ENCODE peak calls at places on chromosomes 2 and 18, in seven cellular contexts. O is HepG2, S is HCT116, F is upper lobe of left lung, L is Panc1, X is K562, D is GM12878. U is an unnamed sample.

GRCh38 chr18:2325308-2325849 is 245.9 kb downstream of the METTL4 start:
- ATAC-seq in O (no peak), S (no peak), F (no peak), L (no peak), X (peak; percentile 93), D (peak; percentile 49), U (no peak)

GRCh38 chr18:37409870-37410269 is 155.7 kb downstream of the CELF4 start:
- ATAC-seq in O (no peak), S (no peak), F (no peak), L (no peak), X (no peak), D (no peak), U (no peak)

GRCh38 chr2:120354467-120354866 is 8.5 kb downstream of the INHBB start:
- ATAC-seq in O (no peak), S (no peak), F (peak; percentile 20), L (no peak), X (no peak), D (no peak), U (no peak)

GRCh38 chr18:46672062-46672970 is 15.3 kb upstream of the LOXHD1 start:
- ATAC-seq in O (no peak), S (no peak), F (no peak), L (no peak), X (no peak), D (no peak), U (no peak)

GRCh38 chr2:10552220-10552870 is 104.2 kb upstream of the ODC1 start:
- ATAC-seq in O (peak; percentile 5), S (peak; percentile 39), F (no peak), L (peak; percentile 53), X (no peak), D (peak; percentile 26), U (no peak)

GRCh38 chr18:21851327-21851961 is 110.9 kb downstream of the MIB1 start:
- ATAC-seq in O (no peak), S (no peak), F (no peak), L (no peak), X (peak; percentile 69), D (peak; percentile 65), U (no peak)

GRCh38 chr2:105288133-105288532 is 41.4 kb downstream of the TGFBRAP1 start:
- ATAC-seq in O (no peak), S (peak; percentile 22), F (no peak), L (peak; percentile 58), X (peak; percentile 50), D (no peak), U (no peak)

GRCh38 chr18:618618-619017 is 21.8 kb downstream of the CLUL1 start:
- ATAC-seq in O (no peak), S (no peak), F (no peak), L (no peak), X (no peak), D (no peak), U (no peak)

GRCh38 chr2:3487432-3487831 is 31.9 kb downstream of the ADI1 start:
- ATAC-seq in O (no peak), S (no peak), F (no peak), L (no peak), X (no peak), D (no peak), U (no peak)

GRCh38 chr18:644395-645004 is 13.0 kb upstream of the TYMS start:
- ATAC-seq in O (peak; percentile 84), S (no peak), F (no peak), L (no peak), X (peak; percentile 79), D (peak; percentile 71), U (no peak)

GRCh38 chr18:2180586-2180985 is 390.7 kb downstream of the METTL4 start:
- ATAC-seq in O (no peak), S (no peak), F (no peak), L (no peak), X (peak; percentile 69), D (no peak), U (no peak)

GRCh38 chr2:148979919-148980277 is 58.6 kb upstream of the LYPD6B start:
- ATAC-seq in O (no peak), S (no peak), F (no peak), L (no peak), X (no peak), D (no peak), U (no peak)

DNA sequence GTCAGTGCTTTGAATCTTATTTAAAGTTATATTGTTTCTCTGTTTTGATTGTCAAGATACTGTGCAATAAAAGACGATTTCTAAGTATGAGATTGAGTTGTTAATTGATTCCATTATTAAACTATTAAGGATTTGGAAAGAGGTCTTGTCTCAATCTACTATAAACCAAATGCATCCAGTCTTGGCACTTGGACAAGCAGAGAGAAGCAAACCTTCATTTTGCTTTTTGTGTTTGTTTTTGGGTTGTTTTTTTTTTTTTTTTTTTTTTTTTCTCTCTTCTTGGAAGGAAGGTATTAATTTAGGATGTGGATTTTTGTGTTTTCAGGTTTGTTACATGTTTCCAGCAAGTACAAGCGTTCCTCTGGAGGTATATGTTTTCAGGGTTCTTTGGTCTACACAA is 1.6 kb downstream of the PRKCE start:
- ATAC-seq in O (no peak), S (no peak), F (no peak), L (no peak), X (no peak), D (no peak), U (no peak)
- H3K27me3 ChIP-seq in O (no peaks in the 10 kb centered on the region), S (no peaks in the 10 kb centered on the region), F (no peaks in the 10 kb centered on the region), L (no peaks in the 10 kb centered on the region), X (peaks cover 46% of the 10 kb centered on the region), D (no peaks in the 10 kb centered on the region), U (no peaks in the 10 kb centered on the region)

GRCh38 chr2:134412639-134412999 is 158.7 kb downstream of the MGAT5 start:
- ATAC-seq in O (peak; percentile 78), S (no peak), F (no peak), L (no peak), X (no peak), D (no peak), U (no peak)

GRCh38 chr2:134410831-134411231 is 157.0 kb downstream of the MGAT5 start:
- ATAC-seq in O (no peak), S (no peak), F (no peak), L (no peak), X (no peak), D (peak; percentile 5), U (no peak)

GRCh38 chr2:134411279-134411827 is 157.5 kb downstream of the MGAT5 start:
- ATAC-seq in O (peak; percentile 9), S (no peak), F (no peak), L (no peak), X (no peak), D (no peak), U (no peak)

GRCh38 chr2:134413430-134413829 is 159.6 kb downstream of the MGAT5 start:
- ATAC-seq in O (no peak), S (no peak), F (no peak), L (no peak), X (no peak), D (no peak), U (no peak)

GRCh38 chr2:134411828-134412638 is 158.2 kb downstream of the MGAT5 start:
- ATAC-seq in O (peak; percentile 94), S (peak; percentile 95), F (peak; percentile 92), L (peak; percentile 90), X (peak; percentile 95), D (peak; percentile 98), U (peak; percentile 88)
- TF ChIP-seq POLR2AphosphoS5 in O (peak; percentile 43), S (no peak), F (no peak), L (no peak), X (no peak), D (no peak), U (peak; percentile 6)

GRCh38 chr2:176527141-176527901 is 258.1 kb downstream of the MTX2 start:
- ATAC-seq in O (no peak), S (no peak), F (peak; percentile 61), L (no peak), X (no peak), D (no peak), U (peak; percentile 13)
- H3K27me3 ChIP-seq in O (no peaks in the 10 kb centered on the region), S (no peaks in the 10 kb centered on the region), F (no peaks in the 10 kb centered on the region), L (peaks cover 4% of the 10 kb centered on the region), X (no peaks in the 10 kb centered on the region), D (no peaks in the 10 kb centered on the region), U (no peaks in the 10 kb centered on the region)

DNA sequence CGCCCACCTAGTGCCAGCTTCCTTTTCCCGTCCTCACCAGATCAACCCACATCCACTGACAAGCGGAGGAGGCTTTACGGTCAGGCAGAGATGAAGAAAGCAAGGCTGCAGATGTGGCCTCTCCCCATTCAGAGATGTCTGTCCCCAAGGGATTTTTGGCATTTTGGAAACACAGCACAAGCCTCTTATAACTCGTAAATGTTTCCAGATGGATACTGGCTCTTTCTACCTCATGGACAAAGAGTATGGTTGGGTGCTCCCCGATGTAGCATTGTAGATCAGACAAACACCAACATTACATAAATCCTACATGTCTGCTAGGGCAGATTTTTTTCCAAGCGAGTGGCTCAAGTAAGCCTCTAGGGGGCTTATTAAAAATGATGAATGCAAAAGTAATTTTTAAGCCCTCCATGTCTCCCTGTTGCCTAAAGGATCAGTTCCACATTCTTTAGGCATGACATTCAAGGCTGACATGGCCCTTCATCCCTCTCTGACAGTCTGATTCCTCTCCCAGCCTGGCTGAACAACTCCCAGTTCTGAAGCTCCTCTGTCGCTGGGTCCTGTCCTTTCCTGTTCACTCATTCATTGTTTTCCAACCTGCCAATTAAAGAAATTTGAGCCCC is 11.7 kb downstream of the VIT start:
- ATAC-seq in O (no peak), S (peak; percentile 34), F (peak; percentile 85), L (no peak), X (no peak), D (no peak), U (peak; percentile 68)
- TF ChIP-seq POLR2AphosphoS5 in O (no peak), S (no peak), F (no peak), L (no peak), X (no peak), D (no peak), U (no peak)

GRCh38 chr18:14970027-14970426 is 222.1 kb downstream of the ANKRD30B start:
- ATAC-seq in O (no peak), S (no peak), F (no peak), L (peak; percentile 59), X (no peak), D (no peak), U (no peak)
- H3K27me3 ChIP-seq in O (no peaks in the 10 kb centered on the region), S (no peaks in the 10 kb centered on the region), F (no peaks in the 10 kb centered on the region), L (no peaks in the 10 kb centered on the region), X (no peaks in the 10 kb centered on the region), D (no peaks in the 10 kb centered on the region), U (no peaks in the 10 kb centered on the region)